ENCODE peak calls at places on chromosomes 11 and 22, in five cellular contexts. Q is A549, B is GM12878, L is HepG2, G is K562. E is an unnamed sample.

GRCh38 chr11:133509924-133510697 is 22.2 kb downstream of the OPCML start:
- DNase-seq in B (no peak), G (no peak), Q (no peak), L (no peak), E (no peak)

GRCh38 chr11:68775951-68776388 is 24.6 kb upstream of the TESMIN start:
- DNase-seq in L (no peak), G (no peak), Q (no peak), B (no peak), E (no peak)

GRCh38 chr11:114026355-114026754 is 33.2 kb upstream of the ZBTB16 start:
- DNase-seq in B (no peak), G (peak; percentile 24), L (peak; percentile 18), Q (no peak), E (peak; percentile 73)

GRCh38 chr11:18013790-18014507 is 1.1 kb upstream of the SERGEF start:
- DNase-seq in L (no peak), B (no peak), G (peak; percentile 14), Q (no peak), E (peak; percentile 20)

GRCh38 chr11:134939905-134940304 is 527.9 kb upstream of the B3GAT1 start:
- DNase-seq in L (peak; percentile 43), B (no peak), Q (no peak), G (peak; percentile 24), E (peak; percentile 50)

GRCh38 chr11:44484211-44484610 is 81.3 kb upstream of the CD82 start:
- DNase-seq in B (no peak), G (peak; percentile 39), Q (peak; percentile 26), L (peak; percentile 16), E (peak; percentile 29)

GRCh38 chr22:37032134-37032534 is 12.6 kb downstream of the MPST start:
- DNase-seq in L (no peak), Q (no peak), G (no peak), B (no peak), E (no peak)

GRCh38 chr11:128653828-128654231 is 40.0 kb upstream of the FLI1 start:
- DNase-seq in L (no peak), Q (peak; percentile 5), G (no peak), B (no peak), E (no peak)

GRCh38 chr11:125433454-125434121 is 62.5 kb downstream of the FEZ1 start:
- DNase-seq in G (peak; percentile 84), Q (peak; percentile 45), L (peak; percentile 15), B (no peak), E (peak; percentile 54)

GRCh38 chr11:36122715-36123114 is 166.5 kb downstream of the COMMD9 start:
- DNase-seq in Q (no peak), B (no peak), G (no peak), L (no peak), E (no peak)

GRCh38 chr11:131867457-131868257 is 497.2 kb downstream of the NTM start:
- DNase-seq in L (peak; percentile 20), B (no peak), Q (no peak), G (peak; percentile 1), E (peak; percentile 52)

GRCh38 chr11:45250035-45250693 is 36.0 kb downstream of the SYT13 start:
- DNase-seq in G (no peak), Q (no peak), B (peak; percentile 38), L (no peak), E (no peak)

GRCh38 chr22:44453441-44454112 is 44.5 kb downstream of the RTL6 start:
- DNase-seq in B (no peak), L (no peak), Q (no peak), G (no peak), E (no peak)

GRCh38 chr11:129637473-129637872 is 178.2 kb upstream of the TMEM45B start:
- DNase-seq in B (no peak), Q (no peak), L (no peak), G (no peak), E (no peak)

GRCh38 chr11:40175980-40176379 is 1283.5 kb downstream of the LRRC4C start:
- DNase-seq in L (no peak), G (no peak), B (no peak), Q (no peak), E (no peak)

GRCh38 chr11:129620705-129621104 is 194.9 kb upstream of the TMEM45B start:
- DNase-seq in Q (no peak), L (no peak), G (no peak), B (no peak), E (no peak)

GRCh38 chr22:32552540-32552939 is 77.9 kb downstream of the FBXO7 start:
- DNase-seq in L (no peak), B (no peak), Q (no peak), G (no peak), E (no peak)

GRCh38 chr11:45918331-45918941 is 759 bp upstream of the PEX16 start:
- DNase-seq in B (no peak), G (peak; percentile 89), L (peak; percentile 63), Q (peak; percentile 91), E (peak; percentile 80)

GRCh38 chr11:73162196-73162740 is 20.1 kb upstream of the FCHSD2 start:
- DNase-seq in L (no peak), G (peak; percentile 34), Q (no peak), B (no peak), E (peak; percentile 79)

GRCh38 chr11:16070573-16070972 is 285.8 kb downstream of the SOX6 start:
- DNase-seq in Q (no peak), B (no peak), L (no peak), G (peak; percentile 21), E (no peak)

GRCh38 chr22:49992921-49993648 is 19.5 kb downstream of the IL17REL start:
- DNase-seq in L (peak; percentile 49), B (no peak), G (peak; percentile 65), Q (peak; percentile 44), E (peak; percentile 61)

GRCh38 chr11:114438303-114438702 is 964 bp upstream of the REXO2 start:
- DNase-seq in L (no peak), G (no peak), Q (no peak), B (no peak), E (peak; percentile 8)

GRCh38 chr11:86183694-86184093 is 60.9 kb upstream of the EED start:
- DNase-seq in Q (no peak), L (no peak), B (no peak), G (peak; percentile 86), E (peak; percentile 42)

GRCh38 chr11:73275381-73275750 is 3.2 kb downstream of the P2RY6 start:
- DNase-seq in B (no peak), G (no peak), Q (no peak), L (no peak), E (no peak)

DNA sequence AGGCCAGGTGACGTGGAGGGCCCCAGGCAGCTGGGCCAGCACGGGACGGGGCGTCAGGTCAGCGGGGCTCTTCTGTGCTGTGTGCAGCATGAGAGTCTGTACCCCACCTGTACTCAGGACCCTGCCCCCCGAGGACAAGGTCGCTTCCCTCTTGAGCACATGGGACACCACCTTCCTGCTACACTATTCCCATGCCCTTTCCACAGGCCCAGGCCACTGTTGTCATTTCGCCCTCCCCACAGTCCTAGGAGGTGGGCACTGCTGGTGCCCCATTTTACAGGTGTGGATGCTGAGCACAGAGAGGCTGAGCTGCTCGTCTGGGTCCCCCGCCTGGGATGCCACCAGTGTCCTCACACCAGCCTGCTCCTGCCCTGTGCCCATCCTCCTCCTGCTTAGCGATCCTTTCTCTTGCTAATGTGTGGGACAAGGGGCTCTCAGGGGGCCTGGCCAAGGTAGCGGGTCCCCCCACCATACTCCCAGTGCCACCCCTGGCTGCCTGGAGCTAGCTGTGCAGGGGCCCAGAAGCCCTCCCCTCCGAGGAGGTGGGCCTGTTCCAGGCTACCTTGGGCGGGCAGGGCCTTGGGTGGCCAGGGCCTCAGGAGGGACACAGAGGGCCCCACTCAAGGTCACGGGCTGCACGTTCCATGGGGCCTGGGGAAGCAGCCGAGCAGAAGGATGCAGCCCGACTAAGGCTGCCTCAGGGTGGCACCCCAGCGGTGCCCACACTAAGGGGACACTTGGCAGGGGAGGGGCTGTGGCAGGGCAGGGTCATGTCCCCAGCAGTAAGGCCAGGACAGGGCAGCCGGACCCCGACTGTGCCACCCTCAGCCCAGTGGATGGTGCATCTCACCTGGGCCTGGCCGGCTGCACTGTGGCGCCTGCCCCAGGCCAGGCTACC is 116.7 kb downstream of the KCNQ1 start:
- DNase-seq in Q (no peak), G (no peak), B (no peak), L (no peak), E (peak; percentile 26)
- TF ChIP-seq MYC in Q (no peak), G (no peak), B (no peak), L (no peak), E (no peak)

GRCh38 chr11:67628710-67629385 is 889 bp downstream of the NUDT8 start:
- DNase-seq in Q (no peak), B (no peak), G (no peak), L (no peak), E (no peak)

GRCh38 chr11:67630943-67631331 is 1.2 kb upstream of the NUDT8 start:
- DNase-seq in Q (no peak), L (no peak), G (no peak), B (no peak), E (no peak)

GRCh38 chr11:67630230-67630942 is 649 bp upstream of the NUDT8 start:
- DNase-seq in G (peak; percentile 98), L (peak; percentile 92), Q (peak; percentile 91), B (peak; percentile 75), E (peak; percentile 98)

GRCh38 chr11:67627788-67628624 is 1.7 kb downstream of the NUDT8 start:
- DNase-seq in B (no peak), L (no peak), G (no peak), Q (no peak), E (no peak)

GRCh38 chr11:67629386-67630229 is at the start of gene NUDT8:
- DNase-seq in L (peak; percentile 65), Q (peak; percentile 84), B (peak; percentile 51), G (peak; percentile 95), E (peak; percentile 93)
- TF ChIP-seq POLR2A in L (no peak), Q (peak; percentile 27), B (peak; percentile 66), G (peak; percentile 66), E (peak; percentile 80)

GRCh38 chr11:127000291-127000968 is at the start of gene KIRREL3:
- DNase-seq in B (no peak), G (no peak), L (no peak), Q (peak; percentile 58), E (no peak)
- TF ChIP-seq MYC in B (no peak), G (no peak), L (no peak), Q (no peak), E (no peak)

GRCh38 chr11:47186076-47186936 is at the start of gene PACSIN3:
- DNase-seq in L (peak; percentile 43), B (no peak), G (peak; percentile 64), Q (peak; percentile 72), E (peak; percentile 73)
- TF ChIP-seq POLR2A in L (no peak), B (no peak), G (no peak), Q (peak; percentile 59), E (peak; percentile 39)

GRCh38 chr11:65501005-65501529 is 2.2 kb downstream of the MALAT1 start:
- DNase-seq in G (no peak), L (no peak), Q (no peak), B (no peak), E (no peak)

GRCh38 chr11:65501530-65502273 is 2.9 kb downstream of the MALAT1 start:
- DNase-seq in G (peak; percentile 64), B (no peak), Q (no peak), L (no peak), E (peak; percentile 39)

GRCh38 chr11:65502852-65503603 is 4.2 kb downstream of the MALAT1 start:
- DNase-seq in G (peak; percentile 73), L (no peak), B (no peak), Q (no peak), E (peak; percentile 51)

GRCh38 chr11:65503606-65503922 is 4.7 kb downstream of the MALAT1 start:
- DNase-seq in G (peak; percentile 44), B (no peak), Q (no peak), L (no peak), E (peak; percentile 16)

GRCh38 chr11:65502274-65502851 is 3.5 kb downstream of the MALAT1 start:
- DNase-seq in Q (no peak), L (no peak), G (peak; percentile 60), B (no peak), E (peak; percentile 51)
- TF ChIP-seq MYC in Q (no peak), L (no peak), G (no peak), B (no peak), E (no peak)

GRCh38 chr22:24865508-24865907 is 59.5 kb downstream of the SGSM1 start:
- DNase-seq in L (no peak), B (no peak), Q (no peak), G (no peak), E (no peak)
- TF ChIP-seq POLR2A in L (no peak), B (no peak), Q (no peak), G (no peak), E (no peak)